ENCODE peak calls at places on chromosomes 1 and 21, in five cellular contexts. V is right lobe of liver, J is uterus, C is heart left ventricle, Y is IMR-90. S is an unnamed sample.

GRCh38 chr1:182599339-182599738 is 4.8 kb downstream of the RGS16 start:
- DNase-seq in Y (no peak), J (no peak), C (no peak), V (no peak), S (no peak)

GRCh38 chr1:91120421-91120820 is 98.6 kb upstream of the ZNF644 start:
- DNase-seq in Y (no peak), C (no peak), J (peak), V (no peak), S (no peak)

GRCh38 chr1:240254006-240254405 is 162.3 kb downstream of the FMN2 start:
- DNase-seq in J (no peak), Y (no peak), C (no peak), V (no peak), S (no peak)

GRCh38 chr1:147171399-147172167 is 687 bp downstream of the PRKAB2 start:
- DNase-seq in J (no peak), C (no peak), V (no peak), Y (no peak), S (peak)

GRCh38 chr21:16427587-16428087 is 697.9 kb downstream of the USP25 start:
- DNase-seq in C (no peak), V (no peak), J (no peak), Y (no peak), S (no peak)

GRCh38 chr1:110068646-110069301 is 1.7 kb downstream of the ALX3 start:
- DNase-seq in C (no peak), Y (no peak), J (no peak), V (no peak), S (no peak)

GRCh38 chr21:46081862-46082637 is 15.9 kb upstream of the COL6A2 start:
- DNase-seq in C (no peak), V (no peak), Y (no peak), J (no peak), S (no peak)

GRCh38 chr1:10753279-10753678 is 43.2 kb downstream of the CASZ1 start:
- DNase-seq in J (no peak), C (no peak), V (no peak), Y (no peak), S (no peak)

GRCh38 chr1:16260814-16261213 is 23.8 kb upstream of the CPLANE2 start:
- DNase-seq in Y (peak), J (no peak), C (no peak), V (no peak), S (no peak)

GRCh38 chr21:25837545-25838263 is 102.9 kb downstream of the GABPA start:
- DNase-seq in Y (peak), V (no peak), C (no peak), J (no peak), S (no peak)

GRCh38 chr1:19083081-19083480 is 126.6 kb upstream of the IFFO2 start:
- DNase-seq in C (no peak), Y (peak), V (no peak), J (no peak), S (peak)

GRCh38 chr1:174005032-174005431 is 17.1 kb downstream of the RC3H1 start:
- DNase-seq in V (no peak), Y (peak), J (no peak), C (no peak), S (no peak)

GRCh38 chr1:14939527-14940284 is 213.8 kb upstream of the TMEM51 start:
- DNase-seq in Y (peak), V (no peak), C (no peak), J (no peak), S (no peak)

GRCh38 chr1:27724961-27725373 is 794 bp upstream of the FAM76A start:
- DNase-seq in J (peak), V (peak), Y (no peak), C (peak), S (peak)

GRCh38 chr1:223700942-223701637 is 11.2 kb upstream of the CAPN2 start:
- DNase-seq in J (peak), V (no peak), Y (peak), C (no peak), S (peak)

GRCh38 chr1:69377507-69377906 is 190.2 kb upstream of the LRRC7 start:
- DNase-seq in C (no peak), V (no peak), J (no peak), Y (no peak), S (no peak)

GRCh38 chr1:157968951-157969350 is 24.5 kb upstream of the KIRREL1 start:
- DNase-seq in J (no peak), Y (peak), V (no peak), C (no peak), S (no peak)

GRCh38 chr1:29240400-29240837 is 4.1 kb downstream of the PTPRU start:
- DNase-seq in C (no peak), J (no peak), Y (no peak), V (no peak), S (no peak)

GRCh38 chr1:224109981-224110380 is 3.9 kb upstream of the FBXO28 start:
- DNase-seq in V (no peak), J (no peak), Y (no peak), C (no peak), S (no peak)

GRCh38 chr1:233704125-233704881 is 90.4 kb downstream of the KCNK1 start:
- DNase-seq in V (no peak), C (no peak), Y (no peak), J (no peak), S (no peak)
- H3K27ac ChIP-seq in V (no peak), C (no peak), Y (no peak), J (peak), S (no peak)

GRCh38 chr1:150551049-150551783 is 2.0 kb downstream of the ADAMTSL4 start:
- DNase-seq in J (no peak), C (no peak), V (no peak), Y (no peak), S (no peak)
- TF ChIP-seq POLR2A in J (no peak), C (no peak), V (no peak), Y (no peak), S (no peak)

DNA sequence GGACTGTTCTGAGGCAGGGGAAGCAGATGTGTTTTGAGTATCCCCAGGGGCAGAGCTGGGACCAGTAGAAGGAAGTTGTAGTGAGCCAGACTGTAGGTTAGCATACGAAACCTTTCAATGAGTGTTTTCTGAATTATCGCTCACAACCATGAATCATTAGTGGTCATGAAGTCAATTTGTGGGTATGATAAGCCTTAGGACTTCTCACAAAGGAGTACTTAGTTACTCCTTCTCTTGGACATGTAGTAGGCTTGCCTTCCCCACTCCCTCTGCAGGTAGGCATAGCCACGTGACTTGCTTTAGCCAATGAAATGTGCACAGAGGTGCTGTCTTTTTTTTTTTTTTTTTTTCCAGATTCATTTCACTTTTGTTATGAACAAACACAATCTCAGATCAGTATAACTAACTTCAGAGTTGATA is 23.9 kb upstream of the FAAH start:
- DNase-seq in J (no peak), C (no peak), V (no peak), Y (peak), S (no peak)
- H3K27ac ChIP-seq in J (no peak), C (no peak), V (no peak), Y (no peak), S (no peak)

DNA sequence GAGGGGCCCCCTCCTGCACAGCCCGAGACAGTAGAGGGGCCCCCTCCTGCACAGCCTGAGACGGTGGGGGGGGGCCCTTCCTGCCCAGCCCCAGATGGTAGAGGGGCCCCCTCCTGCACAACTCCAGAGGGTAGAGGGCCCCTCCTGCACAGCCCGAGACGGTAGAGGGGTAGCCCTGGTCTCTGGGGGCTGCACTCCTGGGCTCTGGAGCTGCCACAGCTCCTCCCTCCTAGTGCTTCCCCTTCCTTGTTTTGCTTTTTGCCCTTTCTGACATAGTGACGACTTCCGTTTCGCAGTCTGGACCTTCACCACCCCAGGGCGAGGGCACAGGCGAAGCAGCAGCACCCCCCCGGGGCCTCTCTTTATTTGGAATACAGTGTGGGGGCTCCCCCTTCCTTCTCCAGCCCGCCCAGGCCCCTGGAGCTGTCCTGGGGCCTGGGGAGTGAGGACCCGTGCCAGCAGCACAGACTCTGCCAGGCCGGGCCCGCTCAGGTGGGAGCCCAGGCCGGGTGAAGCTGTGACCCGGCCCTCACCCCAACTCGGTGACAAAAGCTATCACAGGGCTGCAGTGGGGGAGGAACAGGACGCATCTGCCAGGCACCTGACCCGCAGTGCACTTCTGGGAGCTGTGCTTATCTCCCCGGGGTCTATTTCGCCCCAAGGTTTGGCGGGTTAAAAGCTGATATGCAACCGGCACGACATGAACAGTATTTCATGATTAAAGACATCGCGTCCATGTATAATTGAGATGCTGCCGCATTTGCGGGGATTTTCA is 1.1 kb upstream of the PRXL2B start:
- DNase-seq in C (peak), J (peak), Y (peak), V (peak), S (peak)
- TF ChIP-seq POLR2A in C (no peak), J (peak), Y (no peak), V (peak), S (no peak)

DNA sequence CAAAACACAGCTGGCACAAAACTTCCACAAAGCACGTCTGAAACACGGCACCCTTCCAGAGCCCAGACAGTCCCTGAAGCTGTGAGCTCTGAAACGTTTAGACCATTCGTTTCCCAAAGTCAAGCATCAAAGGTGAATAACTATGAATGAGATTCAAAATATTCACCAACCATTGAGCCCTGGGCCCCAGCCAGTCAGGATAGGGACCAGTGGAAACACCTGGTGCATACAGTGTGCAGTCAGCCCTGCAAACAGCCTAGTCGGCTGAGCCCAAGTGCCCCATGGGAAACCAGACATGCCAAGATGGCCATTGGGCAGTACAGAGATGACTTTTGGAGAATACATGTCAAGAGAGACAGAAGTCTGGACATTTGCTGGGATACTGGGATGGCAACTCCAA is 90.4 kb upstream of the EDN2 start:
- DNase-seq in J (no peak), V (no peak), C (no peak), Y (no peak), S (no peak)
- H3K27ac ChIP-seq in J (no peak), V (no peak), C (no peak), Y (no peak), S (no peak)

GRCh38 chr1:117367769-117368059 is 465 bp downstream of the MAN1A2 start:
- DNase-seq in C (no peak), V (no peak), J (no peak), Y (peak), S (no peak)

GRCh38 chr1:117366281-117366981 is 818 bp upstream of the MAN1A2 start:
- DNase-seq in C (peak), Y (peak), V (peak), J (peak), S (peak)

GRCh38 chr1:117368116-117369108 is 1.2 kb downstream of the MAN1A2 start:
- DNase-seq in V (no peak), Y (peak), J (no peak), C (no peak), S (peak)

GRCh38 chr1:117365350-117366280 is 1.6 kb upstream of the MAN1A2 start:
- DNase-seq in J (no peak), V (no peak), C (no peak), Y (peak), S (peak)

DNA sequence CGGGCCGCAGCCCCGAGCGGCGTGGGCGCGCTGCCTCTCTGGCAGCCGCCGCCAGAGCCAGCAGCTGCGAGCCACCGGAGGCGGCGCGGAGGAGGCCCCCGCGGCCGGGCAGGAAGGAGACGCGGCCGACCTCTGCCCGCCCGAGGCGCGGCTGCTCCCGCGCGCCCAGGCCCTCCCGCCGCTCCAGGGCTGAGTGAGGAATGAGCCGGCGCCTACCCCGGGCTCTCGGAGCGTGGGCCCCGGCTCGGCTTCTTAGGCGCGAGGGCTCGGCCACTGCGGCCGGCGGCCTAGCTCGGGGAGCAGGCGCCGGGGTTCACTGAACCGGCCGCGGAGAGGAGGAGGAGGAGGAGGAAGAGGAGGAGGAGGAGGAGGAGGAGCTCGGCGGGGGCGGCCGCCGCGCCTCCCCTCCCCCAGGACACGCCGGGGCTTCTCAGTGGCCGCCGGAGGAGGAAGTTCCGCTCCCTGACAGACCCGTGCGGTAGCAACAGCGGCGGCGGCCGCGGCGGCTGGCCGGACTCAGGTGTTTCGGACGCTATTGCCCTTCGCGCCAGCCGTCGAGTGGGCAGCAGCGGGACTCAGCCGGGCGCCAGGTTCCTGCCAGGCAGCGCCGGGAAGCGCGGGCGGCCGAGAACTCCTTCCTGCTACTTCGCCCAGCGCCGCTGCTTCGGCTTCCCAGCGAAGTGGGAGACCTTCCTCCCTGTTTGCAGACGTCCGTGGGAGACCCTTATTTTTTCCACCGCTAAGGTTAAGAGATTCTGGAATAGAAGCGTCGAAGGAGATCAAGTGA is at the start of gene MAN1A2:
- DNase-seq in C (peak), V (peak), Y (peak), J (peak), S (peak)
- TF ChIP-seq POLR2A in C (no peak), V (peak), Y (no peak), J (peak), S (no peak)

S was measured in testis.